ENCODE peak calls at places on chromosomes 12 and 14, in four cellular contexts. I is T follicular helper cell; B is CD4-positive, alpha-beta T cell; N is NB4. L is an unnamed sample.

GRCh38 chr14:68651075-68651474 is 141.8 kb downstream of the ZFP36L1 start:
- DNase-seq in I (no peak), B (no peak), N (no peak), L (no peak)

GRCh38 chr12:25200703-25201102 is 5.7 kb downstream of the ETFRF1 start:
- DNase-seq in I (no peak), B (no peak), N (no peak), L (no peak)

GRCh38 chr14:93018401-93018800 is 95.5 kb downstream of the CHGA start:
- DNase-seq in I (no peak), B (no peak), N (no peak), L (no peak)

GRCh38 chr14:23237772-23238594 is at the start of gene RNF212B:
- DNase-seq in I (peak; percentile 67), B (peak; percentile 62), N (peak; percentile 73), L (no peak)

GRCh38 chr12:64903738-64904137 is 79.3 kb downstream of the TBC1D30 start:
- DNase-seq in I (no peak), B (no peak), N (no peak), L (no peak)

GRCh38 chr12:50402270-50403000 is 1.8 kb downstream of the LARP4 start:
- DNase-seq in I (no peak), B (no peak), N (no peak), L (no peak)

GRCh38 chr12:30847259-30847658 is 79.3 kb upstream of the TSPAN11 start:
- DNase-seq in I (no peak), B (no peak), N (peak; percentile 80), L (peak; percentile 62)

GRCh38 chr12:52600071-52600470 is 1.2 kb downstream of the KRT72 start:
- DNase-seq in I (no peak), B (no peak), N (no peak), L (no peak)

GRCh38 chr12:126617312-126617711 is 1552.1 kb downstream of the AACS start:
- DNase-seq in I (no peak), B (no peak), N (peak; percentile 42), L (no peak)

GRCh38 chr12:49552014-49552413 is 13.2 kb downstream of the KCNH3 start:
- DNase-seq in I (no peak), B (no peak), N (no peak), L (no peak)

GRCh38 chr14:34713681-34714319 is 593 bp downstream of the CFL2 start:
- DNase-seq in I (no peak), B (no peak), N (peak; percentile 45), L (peak; percentile 29)

GRCh38 chr12:50282581-50283229 is 615 bp downstream of the LIMA1 start:
- DNase-seq in I (no peak), B (no peak), N (peak; percentile 30), L (no peak)

GRCh38 chr14:105974902-105975301 is 448.5 kb downstream of the TMEM121 start:
- DNase-seq in I (peak; percentile 55), B (peak; percentile 45), N (peak; percentile 82), L (no peak)

GRCh38 chr12:80352476-80352875 is 91.6 kb upstream of the PTPRQ start:
- DNase-seq in I (no peak), B (no peak), N (no peak), L (no peak)

GRCh38 chr12:47789712-47790489 is 16.9 kb downstream of the SLC48A1 start:
- DNase-seq in I (no peak), B (no peak), N (no peak), L (no peak)

GRCh38 chr14:97536421-97536820 is 739.2 kb downstream of the VRK1 start:
- DNase-seq in I (no peak), B (no peak), N (no peak), L (no peak)

GRCh38 chr12:108833355-108833733 is 24.0 kb downstream of the SSH1 start:
- DNase-seq in I (no peak), B (no peak), N (no peak), L (no peak)

GRCh38 chr14:67652189-67652588 is 22.2 kb downstream of the VTI1B start:
- DNase-seq in I (no peak), B (no peak), N (no peak), L (no peak)

GRCh38 chr14:92121207-92121669 is 268 bp downstream of the NDUFB1 start:
- DNase-seq in I (no peak), B (peak; percentile 14), N (peak; percentile 59), L (peak; percentile 13)

GRCh38 chr12:79911889-79912656 is 22.8 kb downstream of the PPP1R12A start:
- DNase-seq in I (no peak), B (no peak), N (no peak), L (no peak)

GRCh38 chr14:90017371-90017770 is 44.4 kb upstream of the KCNK13 start:
- DNase-seq in I (no peak), B (no peak), N (no peak), L (no peak)

GRCh38 chr12:27843714-27844245 is 63.7 kb upstream of the MANSC4 start:
- DNase-seq in I (no peak), B (no peak), N (no peak), L (no peak)

GRCh38 chr12:79643821-79644220 is 46.9 kb downstream of the PAWR start:
- DNase-seq in I (no peak), B (no peak), N (no peak), L (no peak)

GRCh38 chr12:25307818-25308217 is 57.1 kb upstream of the KRAS start:
- DNase-seq in I (no peak), B (no peak), N (no peak), L (no peak)

GRCh38 chr14:79496701-79497100 is 714.6 kb downstream of the DIO2 start:
- DNase-seq in I (no peak), B (no peak), N (no peak), L (no peak)

GRCh38 chr14:100446572-100446971 is 123.4 kb downstream of the SLC25A47 start:
- DNase-seq in I (no peak), B (no peak), N (no peak), L (no peak)

GRCh38 chr14:34258318-34258717 is 203.7 kb downstream of the SPTSSA start:
- DNase-seq in I (no peak), B (no peak), N (no peak), L (no peak)

GRCh38 chr12:77940011-77940423 is 109.3 kb downstream of the NAV3 start:
- DNase-seq in I (no peak), B (no peak), N (no peak), L (no peak)

GRCh38 chr14:54782803-54783659 is 119.6 kb downstream of the GCH1 start:
- DNase-seq in I (no peak), B (no peak), N (peak; percentile 80), L (peak; percentile 64)

GRCh38 chr14:22297376-22297775 is 291.6 kb downstream of the DAD1 start:
- DNase-seq in I (no peak), B (no peak), N (no peak), L (no peak)

GRCh38 chr14:69489495-69489894 is 5.0 kb downstream of the PLEKHD1 start:
- DNase-seq in I (no peak), B (no peak), N (no peak), L (no peak)

GRCh38 chr14:88095791-88096190 is 90.9 kb downstream of the GPR65 start:
- DNase-seq in I (no peak), B (no peak), N (no peak), L (no peak)

GRCh38 chr12:47236109-47236714 is 156.5 kb upstream of the AMIGO2 start:
- DNase-seq in I (no peak), B (no peak), N (no peak), L (no peak)

L was measured in AML-193.